ENCODE peak calls at places on chromosomes 5 and 9, in nine cellular contexts. X, R, S, Q, D, A, U, T and J are unnamed samples.

GRCh38 chr5:78467744-78468357 is 107.4 kb downstream of the SCAMP1 start:
- DNase-seq in X (no peak), R (no peak), S (peak), Q (peak), D (peak), A (peak), U (no peak), T (peak), J (no peak)

GRCh38 chr9:112819635-112820496 is 69.3 kb downstream of the SNX30 start:
- DNase-seq in X (peak), R (no peak), S (peak), Q (peak), D (peak), A (peak), U (no peak), T (peak), J (peak)

GRCh38 chr9:108130896-108131295 is 641.3 kb upstream of the KLF4 start:
- DNase-seq in X (no peak), R (no peak), S (no peak), Q (no peak), D (no peak), A (no peak), U (no peak), T (no peak), J (no peak)

GRCh38 chr9:4073371-4073770 is 226.5 kb downstream of the GLIS3 start:
- DNase-seq in X (peak), R (no peak), S (no peak), Q (no peak), D (no peak), A (peak), U (no peak), T (peak), J (no peak)

GRCh38 chr5:38258319-38259061 is at the start of gene EGFLAM:
- DNase-seq in X (peak), R (no peak), S (peak), Q (peak), D (peak), A (peak), U (no peak), T (peak), J (peak)

GRCh38 chr9:122808141-122808540 is 8.2 kb downstream of the OR1K1 start:
- DNase-seq in X (no peak), R (no peak), S (no peak), Q (no peak), D (no peak), A (no peak), U (no peak), T (no peak), J (no peak)

GRCh38 chr9:116350213-116350612 is 196.6 kb downstream of the PAPPA start:
- DNase-seq in X (no peak), R (no peak), S (no peak), Q (no peak), D (no peak), A (no peak), U (no peak), T (no peak), J (no peak)

GRCh38 chr5:166347051-166347450 is 1944.4 kb upstream of the WWC1 start:
- DNase-seq in X (no peak), R (no peak), S (no peak), Q (no peak), D (no peak), A (no peak), U (no peak), T (no peak), J (peak)

GRCh38 chr9:16653491-16654407 is 216.7 kb downstream of the BNC2 start:
- DNase-seq in X (no peak), R (no peak), S (no peak), Q (peak), D (no peak), A (peak), U (no peak), T (no peak), J (peak)

GRCh38 chr5:65819905-65820240 is 97.9 kb downstream of the NLN start:
- DNase-seq in X (no peak), R (no peak), S (no peak), Q (no peak), D (no peak), A (no peak), U (no peak), T (no peak), J (no peak)

GRCh38 chr9:115008536-115008935 is 78.1 kb upstream of the TNFSF8 start:
- DNase-seq in X (no peak), R (no peak), S (peak), Q (peak), D (no peak), A (peak), U (no peak), T (peak), J (no peak)

GRCh38 chr5:176848651-176849050 is 38.3 kb downstream of the UNC5A start:
- DNase-seq in X (no peak), R (no peak), S (no peak), Q (no peak), D (no peak), A (no peak), U (no peak), T (no peak), J (no peak)

GRCh38 chr5:71483355-71483754 is 27.9 kb downstream of the BDP1 start:
- DNase-seq in X (no peak), R (no peak), S (peak), Q (no peak), D (no peak), A (no peak), U (no peak), T (peak), J (no peak)

GRCh38 chr5:176653401-176653800 is 6.1 kb downstream of the TSPAN17 start:
- DNase-seq in X (no peak), R (no peak), S (no peak), Q (no peak), D (no peak), A (no peak), U (no peak), T (no peak), J (no peak)

GRCh38 chr5:171673840-171674239 is 111.8 kb upstream of the SMIM23 start:
- DNase-seq in X (no peak), R (no peak), S (no peak), Q (no peak), D (no peak), A (no peak), U (no peak), T (no peak), J (no peak)

GRCh38 chr9:6215562-6215961 is at the start of gene IL33:
- DNase-seq in X (no peak), R (no peak), S (peak), Q (peak), D (no peak), A (no peak), U (no peak), T (no peak), J (no peak)

GRCh38 chr9:14119694-14120514 is 194.0 kb downstream of the NFIB start:
- DNase-seq in X (no peak), R (no peak), S (peak), Q (no peak), D (no peak), A (no peak), U (no peak), T (no peak), J (no peak)

GRCh38 chr5:66661149-66661548 is 65.0 kb downstream of the MAST4 start:
- DNase-seq in X (no peak), R (no peak), S (no peak), Q (no peak), D (no peak), A (no peak), U (no peak), T (no peak), J (no peak)

GRCh38 chr9:37798677-37799076 is 1.9 kb upstream of the DCAF10 start:
- DNase-seq in X (no peak), R (no peak), S (no peak), Q (no peak), D (no peak), A (no peak), U (no peak), T (no peak), J (no peak)

GRCh38 chr5:172504736-172505402 is 50.5 kb upstream of the SH3PXD2B start:
- DNase-seq in X (no peak), R (peak), S (no peak), Q (no peak), D (no peak), A (no peak), U (no peak), T (no peak), J (no peak)

DNA sequence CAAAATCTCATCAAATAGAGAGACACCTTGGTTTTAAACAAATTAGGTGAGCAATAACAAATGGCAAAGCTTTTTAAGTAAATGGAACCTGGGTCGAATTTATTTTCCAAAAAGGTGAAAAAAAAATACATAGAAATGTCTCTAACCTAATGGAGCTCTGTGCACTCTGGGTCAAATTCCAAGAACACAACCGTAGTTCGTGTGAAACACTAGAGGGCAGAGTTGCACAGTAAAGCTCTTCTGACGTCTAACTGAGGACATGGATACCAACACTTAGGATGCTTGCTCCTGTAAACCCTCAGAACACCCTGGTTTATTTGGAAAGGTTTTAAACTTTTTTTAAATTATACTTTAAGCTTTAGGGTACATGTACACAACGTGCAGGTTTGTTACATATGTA is 18.9 kb downstream of the MARCHF11 start:
- DNase-seq in X (peak), R (no peak), S (peak), Q (peak), D (peak), A (peak), U (no peak), T (peak), J (peak)
- TF ChIP-seq CTCF in X (peak), R (peak), S (peak), Q (peak), D (peak), A (peak), U (peak), T (peak), J (peak)

DNA sequence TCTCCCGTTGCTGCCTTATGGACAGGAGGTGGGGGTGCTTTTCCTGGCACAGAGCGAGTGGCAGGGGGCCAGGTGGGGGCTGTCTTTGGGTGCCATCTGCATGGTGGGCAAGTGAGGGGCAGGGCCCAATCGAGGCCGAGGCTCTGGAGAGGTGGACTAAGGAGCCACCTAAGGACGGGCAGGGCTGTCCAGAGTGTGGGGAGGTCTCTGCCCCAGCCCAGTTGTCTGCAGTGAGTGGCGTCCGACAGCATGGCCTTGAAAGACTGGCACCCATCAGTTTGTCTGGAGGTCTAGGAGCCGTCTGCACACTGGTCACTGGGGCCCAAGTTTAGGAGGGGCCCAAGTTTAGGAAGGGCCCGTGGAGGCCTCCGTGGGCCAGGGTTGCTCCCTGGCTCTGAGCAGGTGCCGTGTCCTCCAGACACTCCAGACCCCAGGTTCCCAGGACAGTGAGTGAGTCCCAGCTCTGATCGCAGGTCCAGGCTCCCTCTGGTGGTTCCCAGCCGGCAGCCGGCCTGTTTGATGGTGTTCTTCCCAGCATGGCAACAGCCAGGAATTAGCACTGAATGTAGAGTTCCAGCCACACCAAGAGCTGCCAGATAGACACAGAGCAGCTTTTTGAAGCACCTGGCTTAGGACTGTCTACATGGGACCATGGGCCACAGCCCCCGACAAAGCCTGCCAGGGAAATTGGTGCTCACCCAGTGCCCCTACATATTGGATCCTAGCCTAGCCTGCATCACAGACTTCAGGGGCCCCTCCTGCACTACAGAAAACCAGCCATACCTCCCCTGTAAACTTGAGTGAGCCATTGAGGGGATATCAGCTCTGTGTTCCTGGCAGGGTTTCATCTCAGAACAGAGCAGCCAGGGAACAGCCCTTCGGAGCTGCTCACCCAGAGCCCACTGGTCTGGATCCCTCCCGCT is 120.9 kb downstream of the WNK2 start:
- DNase-seq in X (peak), R (no peak), S (peak), Q (peak), D (peak), A (peak), U (no peak), T (peak), J (peak)
- TF ChIP-seq CTCF in X (peak), R (peak), S (peak), Q (peak), D (peak), A (peak), U (peak), T (peak), J (peak)

GRCh38 chr9:131521203-131521602 is 9.9 kb downstream of the UCK1 start:
- DNase-seq in X (no peak), R (no peak), S (no peak), Q (no peak), D (no peak), A (no peak), U (no peak), T (no peak), J (no peak)
- TF ChIP-seq CTCF in X (no peak), R (no peak), S (no peak), Q (no peak), D (no peak), A (no peak), U (no peak), T (no peak), J (no peak)

DNA sequence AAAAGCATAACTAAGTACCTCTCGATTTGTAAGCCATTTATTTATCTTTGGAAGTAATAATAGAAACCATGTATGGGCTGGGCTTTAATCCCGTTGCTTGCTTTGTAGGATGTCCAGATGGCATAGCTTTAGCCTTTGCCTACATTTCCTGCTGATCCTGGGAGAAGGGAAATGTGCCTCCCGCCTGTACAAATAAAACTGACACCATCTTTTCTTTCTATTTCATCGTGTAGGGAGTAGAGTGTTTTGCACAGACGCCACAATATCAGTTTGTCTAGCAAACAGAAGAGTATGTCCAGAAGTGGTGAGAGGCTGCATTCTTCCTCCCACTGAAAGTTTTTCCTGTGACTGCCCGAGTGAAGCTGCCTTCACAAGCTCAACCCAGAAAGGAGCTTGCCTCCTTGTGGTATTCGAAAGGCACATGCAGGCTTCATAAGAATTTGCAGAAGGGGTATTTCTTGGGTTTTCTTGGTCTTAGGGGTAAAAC is 24.7 kb upstream of the TJP2 start:
- DNase-seq in X (peak), R (no peak), S (no peak), Q (peak), D (no peak), A (peak), U (no peak), T (no peak), J (no peak)
- TF ChIP-seq CTCF in X (no peak), R (no peak), S (no peak), Q (peak), D (no peak), A (no peak), U (peak), T (no peak), J (no peak)

DNA sequence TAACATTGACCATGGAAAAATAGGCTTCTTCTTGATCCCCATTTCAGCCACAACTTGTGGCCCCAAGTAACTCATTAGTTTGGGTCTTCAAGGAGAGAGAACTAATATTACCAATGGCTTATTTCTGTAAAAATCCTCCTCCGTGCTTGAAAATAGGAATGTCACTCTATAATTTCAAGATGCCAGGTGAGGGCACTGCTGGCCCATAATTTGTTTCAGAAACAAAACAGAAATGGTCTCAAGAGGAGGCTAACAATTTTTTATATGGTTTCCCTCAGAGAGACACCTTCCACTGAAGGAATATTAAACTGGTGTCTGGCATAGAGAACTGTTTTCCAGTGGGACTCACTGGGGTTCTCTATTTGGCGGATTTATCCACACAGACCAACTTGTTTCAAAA is 437.0 kb upstream of the TRPC7 start:
- DNase-seq in X (peak), R (no peak), S (peak), Q (peak), D (no peak), A (peak), U (no peak), T (peak), J (no peak)
- TF ChIP-seq CTCF in X (no peak), R (no peak), S (peak), Q (peak), D (peak), A (peak), U (no peak), T (peak), J (peak)

GRCh38 chr9:96651626-96652025 is 3.5 kb downstream of the PRXL2C start:
- DNase-seq in X (no peak), R (no peak), S (peak), Q (no peak), D (peak), A (no peak), U (no peak), T (peak), J (no peak)
- TF ChIP-seq CTCF in X (no peak), R (no peak), S (peak), Q (peak), D (peak), A (peak), U (no peak), T (peak), J (peak)

GRCh38 chr9:131385296-131385695 is 8.6 kb upstream of the PRRC2B start:
- DNase-seq in X (no peak), R (no peak), S (no peak), Q (no peak), D (no peak), A (no peak), U (no peak), T (no peak), J (no peak)

GRCh38 chr9:131382850-131383729 is 10.8 kb upstream of the PRRC2B start:
- DNase-seq in X (no peak), R (peak), S (peak), Q (peak), D (no peak), A (peak), U (no peak), T (peak), J (peak)

GRCh38 chr9:131390990-131391389 is 2.9 kb upstream of the PRRC2B start:
- DNase-seq in X (no peak), R (no peak), S (no peak), Q (no peak), D (no peak), A (no peak), U (no peak), T (no peak), J (no peak)

GRCh38 chr9:131387394-131387793 is 6.5 kb upstream of the PRRC2B start:
- DNase-seq in X (no peak), R (no peak), S (no peak), Q (no peak), D (no peak), A (no peak), U (no peak), T (no peak), J (no peak)

GRCh38 chr9:131386258-131386657 is 7.6 kb upstream of the PRRC2B start:
- DNase-seq in X (no peak), R (no peak), S (no peak), Q (no peak), D (no peak), A (no peak), U (no peak), T (no peak), J (no peak)
- TF ChIP-seq CTCF in X (no peak), R (peak), S (no peak), Q (no peak), D (peak), A (no peak), U (no peak), T (no peak), J (no peak)

DNA sequence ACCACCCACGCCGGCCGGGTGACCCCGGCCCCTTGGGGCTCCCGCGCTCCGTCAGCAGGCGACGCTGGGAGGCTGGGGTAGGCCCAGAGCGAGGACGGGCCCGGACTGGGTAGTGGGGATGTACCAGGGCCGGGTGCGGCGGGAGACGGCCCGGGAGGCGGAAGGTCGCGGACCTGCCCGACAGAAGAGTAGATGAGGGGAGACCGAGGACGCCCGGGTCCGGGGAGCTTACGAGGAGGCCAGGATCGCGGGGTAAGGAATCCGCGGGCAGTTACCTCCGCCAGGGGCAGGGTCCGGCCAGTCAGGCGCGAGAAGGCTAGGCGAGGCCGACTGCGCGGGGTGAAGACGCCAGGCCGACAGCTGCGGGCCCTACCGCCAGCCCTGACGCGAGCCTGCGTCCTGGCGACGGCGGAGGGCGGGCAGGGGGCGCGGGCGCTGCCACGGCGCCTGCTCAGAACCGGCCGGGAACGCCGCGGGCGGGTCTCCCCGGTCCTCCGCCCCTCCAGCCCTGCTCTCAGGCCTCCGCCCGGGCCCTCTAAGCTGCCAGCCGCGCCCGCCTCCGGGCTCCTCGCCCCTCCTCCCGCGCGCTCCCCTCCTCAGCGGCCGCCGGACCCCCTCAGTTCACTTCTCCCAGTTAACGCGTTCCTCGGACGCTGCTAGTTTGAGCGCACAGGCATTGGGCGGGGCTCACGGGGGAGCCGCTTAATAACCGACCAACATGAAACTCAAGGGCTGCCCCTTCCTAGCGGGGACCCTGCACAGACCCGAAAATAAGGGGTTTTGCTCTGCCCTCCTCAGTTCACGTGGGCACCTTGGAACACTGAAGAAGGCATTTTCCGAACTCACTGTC is at the start of gene CPLANE1:
- DNase-seq in X (peak), R (peak), S (peak), Q (peak), D (peak), A (peak), U (peak), T (peak), J (peak)
- TF ChIP-seq CTCF in X (no peak), R (no peak), S (no peak), Q (peak), D (no peak), A (peak), U (no peak), T (no peak), J (no peak)